ENCODE peak calls at places on chromosomes 7 and 10, in six cellular contexts. One of them, this sample, is unnamed.

GRCh38 chr10:72254891-72255568 is 18.7 kb upstream of the DDIT4 start:
- DNase-seq in pancreas: peak; percentile 80
- DNase-seq in heart right ventricle: peak; percentile 90
- DNase-seq in left ventricle myocardium inferior: peak; percentile 94
- DNase-seq in tibial nerve: peak; percentile 91
- DNase-seq in MM.1S: peak; percentile 66
- DNase-seq in this sample: no peak

GRCh38 chr7:19442016-19442785 is 266.6 kb downstream of the POLR1F start:
- DNase-seq in tibial nerve: no peak
- DNase-seq in left ventricle myocardium inferior: no peak
- DNase-seq in MM.1S: no peak
- DNase-seq in pancreas: no peak
- DNase-seq in heart right ventricle: no peak
- DNase-seq in this sample: peak; percentile 55

GRCh38 chr7:22420973-22421635 is 64.2 kb upstream of the RAPGEF5 start:
- DNase-seq in pancreas: no peak
- DNase-seq in tibial nerve: no peak
- DNase-seq in MM.1S: no peak
- DNase-seq in left ventricle myocardium inferior: no peak
- DNase-seq in heart right ventricle: no peak
- DNase-seq in this sample: no peak

GRCh38 chr7:147578196-147578595 is 1012.4 kb upstream of the C7orf33 start:
- DNase-seq in MM.1S: no peak
- DNase-seq in left ventricle myocardium inferior: no peak
- DNase-seq in tibial nerve: no peak
- DNase-seq in pancreas: no peak
- DNase-seq in heart right ventricle: no peak
- DNase-seq in this sample: no peak

GRCh38 chr7:73822319-73823173 is 8.2 kb upstream of the CLDN4 start:
- DNase-seq in MM.1S: no peak
- DNase-seq in pancreas: peak; percentile 58
- DNase-seq in heart right ventricle: no peak
- DNase-seq in tibial nerve: no peak
- DNase-seq in left ventricle myocardium inferior: no peak
- DNase-seq in this sample: no peak

GRCh38 chr10:34491666-34492065 is 323.4 kb downstream of the PARD3 start:
- DNase-seq in pancreas: no peak
- DNase-seq in tibial nerve: no peak
- DNase-seq in left ventricle myocardium inferior: no peak
- DNase-seq in heart right ventricle: no peak
- DNase-seq in MM.1S: no peak
- DNase-seq in this sample: no peak

GRCh38 chr10:60048146-60048545 is 141.8 kb upstream of the CCDC6 start:
- DNase-seq in MM.1S: no peak
- DNase-seq in pancreas: no peak
- DNase-seq in heart right ventricle: no peak
- DNase-seq in left ventricle myocardium inferior: no peak
- DNase-seq in tibial nerve: no peak
- DNase-seq in this sample: no peak

GRCh38 chr10:4061441-4061951 is 276.5 kb upstream of the KLF6 start:
- DNase-seq in tibial nerve: peak; percentile 62
- DNase-seq in MM.1S: no peak
- DNase-seq in pancreas: no peak
- DNase-seq in heart right ventricle: peak; percentile 35
- DNase-seq in left ventricle myocardium inferior: peak; percentile 58
- DNase-seq in this sample: no peak

GRCh38 chr10:109883859-109884771 is 39.2 kb downstream of the XPNPEP1 start:
- DNase-seq in left ventricle myocardium inferior: peak; percentile 65
- DNase-seq in tibial nerve: peak; percentile 78
- DNase-seq in MM.1S: peak; percentile 72
- DNase-seq in heart right ventricle: peak; percentile 48
- DNase-seq in pancreas: peak; percentile 66
- DNase-seq in this sample: peak; percentile 90

GRCh38 chr7:43038229-43038628 is 74.2 kb upstream of the HECW1 start:
- DNase-seq in pancreas: no peak
- DNase-seq in left ventricle myocardium inferior: no peak
- DNase-seq in heart right ventricle: no peak
- DNase-seq in tibial nerve: no peak
- DNase-seq in MM.1S: no peak
- DNase-seq in this sample: no peak

GRCh38 chr10:71590786-71591350 is 128.7 kb downstream of the C10orf105 start:
- DNase-seq in tibial nerve: no peak
- DNase-seq in MM.1S: no peak
- DNase-seq in pancreas: no peak
- DNase-seq in left ventricle myocardium inferior: no peak
- DNase-seq in heart right ventricle: no peak
- DNase-seq in this sample: peak; percentile 66

GRCh38 chr10:73771722-73772279 is 10.0 kb upstream of the CHCHD1 start:
- DNase-seq in pancreas: peak; percentile 95
- DNase-seq in left ventricle myocardium inferior: peak; percentile 91
- DNase-seq in heart right ventricle: peak; percentile 93
- DNase-seq in tibial nerve: peak; percentile 82
- DNase-seq in MM.1S: peak; percentile 76
- DNase-seq in this sample: peak; percentile 90

GRCh38 chr10:110893559-110894179 is 21.9 kb downstream of the PDCD4 start:
- DNase-seq in pancreas: no peak
- DNase-seq in left ventricle myocardium inferior: no peak
- DNase-seq in heart right ventricle: no peak
- DNase-seq in tibial nerve: no peak
- DNase-seq in MM.1S: peak; percentile 75
- DNase-seq in this sample: peak; percentile 90

GRCh38 chr10:78025685-78026364 is 3.5 kb downstream of the POLR3A start:
- DNase-seq in pancreas: no peak
- DNase-seq in tibial nerve: no peak
- DNase-seq in left ventricle myocardium inferior: no peak
- DNase-seq in heart right ventricle: no peak
- DNase-seq in MM.1S: no peak
- DNase-seq in this sample: no peak

DNA sequence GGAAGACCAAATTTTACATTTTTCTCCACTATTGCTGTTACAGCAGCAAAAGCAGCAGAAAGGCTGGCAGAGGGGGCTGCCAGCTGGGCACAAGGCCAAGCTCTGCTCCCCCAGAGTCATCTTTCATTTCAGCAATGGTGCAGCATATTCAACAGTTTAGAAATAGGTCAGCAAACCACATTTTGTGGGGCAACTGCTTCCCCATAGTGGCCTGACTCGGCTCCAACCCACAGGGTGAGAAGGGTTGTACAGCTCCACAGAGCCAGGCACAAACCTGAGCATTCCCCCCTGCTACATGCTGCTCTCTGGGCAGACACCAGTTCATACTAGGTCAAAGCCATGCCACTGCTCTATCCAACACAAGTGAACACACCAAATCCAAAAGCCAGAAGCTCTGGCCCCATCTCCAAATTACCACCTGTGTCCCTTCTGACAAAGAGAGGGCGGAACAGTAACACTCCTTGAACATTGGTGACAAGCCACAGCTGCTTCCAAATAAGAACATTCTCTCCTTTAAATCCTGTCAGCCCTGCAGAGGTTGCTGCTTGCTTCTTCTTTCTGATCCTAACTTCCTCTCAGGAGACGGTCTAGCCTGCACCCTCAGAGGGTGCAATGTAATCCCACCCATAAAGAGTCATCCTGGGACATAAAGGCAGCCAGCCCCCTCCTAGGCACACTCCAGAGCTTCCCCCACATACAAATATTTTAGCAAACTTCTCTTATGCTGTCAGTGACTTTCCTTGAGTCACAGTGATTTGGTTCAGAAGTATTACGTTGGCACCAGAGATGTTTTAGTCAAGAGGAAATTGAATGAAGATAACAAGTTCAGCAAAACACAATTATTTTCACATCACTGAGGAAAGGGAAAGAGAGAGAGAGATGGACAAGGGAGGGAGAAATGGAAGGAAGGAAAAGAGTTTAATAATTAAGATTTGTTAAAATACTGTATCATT is 39.0 kb upstream of the SLIT1 start:
- DNase-seq in tibial nerve: no peak
- DNase-seq in heart right ventricle: no peak
- DNase-seq in pancreas: no peak
- DNase-seq in MM.1S: no peak
- DNase-seq in left ventricle myocardium inferior: no peak
- DNase-seq in this sample: no peak
- H3K36me3 ChIP-seq in tibial nerve: peaks cover 92% of the 10 kb centered on the region
- H3K36me3 ChIP-seq in heart right ventricle: peaks cover 5% of the 10 kb centered on the region
- H3K36me3 ChIP-seq in pancreas: no peaks in the 10 kb centered on the region
- H3K36me3 ChIP-seq in MM.1S: no peaks in the 10 kb centered on the region
- H3K36me3 ChIP-seq in left ventricle myocardium inferior: peaks cover 73% of the 10 kb centered on the region
- H3K36me3 ChIP-seq in this sample: no peaks in the 10 kb centered on the region

DNA sequence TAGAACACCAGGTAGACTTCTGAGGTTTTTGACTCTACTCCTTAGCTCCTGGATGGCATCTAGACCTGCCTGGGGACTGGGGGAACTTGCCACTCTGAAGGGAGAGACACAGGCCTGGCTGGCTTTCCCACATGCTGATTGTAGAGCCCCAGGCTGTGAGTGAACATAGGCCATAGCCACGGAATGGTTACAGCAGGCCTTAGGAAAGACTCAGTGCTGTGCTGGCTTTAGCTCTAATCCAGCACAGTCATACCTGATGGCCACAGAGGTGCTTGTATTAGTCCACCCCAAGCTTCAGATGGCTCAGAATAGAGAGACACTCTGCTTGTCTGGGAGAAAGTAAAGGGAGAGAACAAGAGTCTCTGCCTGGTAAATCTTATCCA is 35.0 kb upstream of the ARHGAP12 start:
- DNase-seq in left ventricle myocardium inferior: no peak
- DNase-seq in tibial nerve: no peak
- DNase-seq in MM.1S: no peak
- DNase-seq in pancreas: no peak
- DNase-seq in heart right ventricle: no peak
- DNase-seq in this sample: no peak
- H3K36me3 ChIP-seq in left ventricle myocardium inferior: no peaks in the 10 kb centered on the region
- H3K36me3 ChIP-seq in tibial nerve: no peaks in the 10 kb centered on the region
- H3K36me3 ChIP-seq in MM.1S: no peaks in the 10 kb centered on the region
- H3K36me3 ChIP-seq in pancreas: no peaks in the 10 kb centered on the region
- H3K36me3 ChIP-seq in heart right ventricle: no peaks in the 10 kb centered on the region
- H3K36me3 ChIP-seq in this sample: no peaks in the 10 kb centered on the region

DNA sequence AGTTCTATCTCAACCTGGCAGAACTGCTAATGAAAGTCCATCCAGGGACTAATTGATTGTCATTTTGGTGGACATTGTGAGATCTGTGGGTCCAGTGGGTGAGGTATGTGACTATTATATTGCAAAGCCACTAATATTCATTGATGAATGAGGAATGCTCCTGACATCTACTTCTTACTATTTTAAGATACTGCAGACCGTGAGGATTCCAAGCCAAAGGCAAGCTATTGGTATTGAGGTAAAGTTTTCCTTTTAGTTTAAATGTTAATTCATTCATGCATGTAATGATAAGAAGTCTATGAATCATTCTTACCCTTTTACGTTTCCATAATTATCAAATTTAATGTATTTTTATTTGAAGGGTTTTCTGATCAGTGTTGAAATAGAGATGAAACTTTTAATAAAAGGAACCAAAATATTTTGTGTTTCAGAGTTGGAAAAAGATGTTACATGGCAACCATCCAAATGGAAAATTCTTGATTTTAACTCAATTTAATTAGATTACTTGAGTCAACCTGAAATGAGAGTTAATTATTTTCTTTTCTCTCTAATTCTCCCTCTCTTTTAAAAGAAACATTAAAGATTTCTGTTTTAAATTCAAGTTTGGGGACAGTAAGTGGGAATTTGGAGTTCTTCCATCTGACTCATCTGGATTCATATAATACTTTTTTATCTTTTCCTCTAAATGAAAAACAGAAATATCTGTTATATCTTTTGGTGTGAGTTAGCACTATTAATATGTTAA is 39.6 kb downstream of the NUP205 start:
- DNase-seq in tibial nerve: no peak
- DNase-seq in left ventricle myocardium inferior: no peak
- DNase-seq in pancreas: no peak
- DNase-seq in MM.1S: no peak
- DNase-seq in heart right ventricle: no peak
- DNase-seq in this sample: no peak
- H3K36me3 ChIP-seq in tibial nerve: peaks cover 59% of the 10 kb centered on the region
- H3K36me3 ChIP-seq in left ventricle myocardium inferior: peaks cover 93% of the 10 kb centered on the region
- H3K36me3 ChIP-seq in pancreas: no peaks in the 10 kb centered on the region
- H3K36me3 ChIP-seq in MM.1S: peaks cover 26% of the 10 kb centered on the region
- H3K36me3 ChIP-seq in heart right ventricle: no peaks in the 10 kb centered on the region
- H3K36me3 ChIP-seq in this sample: peaks cover 85% of the 10 kb centered on the region

DNA sequence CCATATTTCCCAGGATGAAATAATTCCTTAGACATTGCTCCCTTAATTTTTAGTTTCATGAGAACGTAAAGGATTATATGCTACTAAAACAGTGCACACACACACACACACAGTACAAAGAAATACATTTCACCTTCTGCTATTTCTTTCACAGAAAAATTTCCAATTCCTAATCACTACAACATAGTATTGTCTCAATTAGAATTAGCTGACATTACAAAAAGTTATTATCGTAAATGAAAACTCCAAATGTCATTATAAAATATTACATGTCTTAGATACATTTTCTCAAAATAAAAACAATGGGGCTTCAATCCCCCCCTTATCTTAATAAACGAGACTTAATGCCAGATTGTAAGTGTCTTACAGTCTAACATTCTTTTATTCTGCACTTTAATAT is 12.3 kb upstream of the RUFY2 start:
- DNase-seq in MM.1S: no peak
- DNase-seq in left ventricle myocardium inferior: no peak
- DNase-seq in pancreas: no peak
- DNase-seq in heart right ventricle: no peak
- DNase-seq in tibial nerve: no peak
- DNase-seq in this sample: no peak
- H3K36me3 ChIP-seq in MM.1S: no peaks in the 10 kb centered on the region
- H3K36me3 ChIP-seq in left ventricle myocardium inferior: peaks cover 8% of the 10 kb centered on the region
- H3K36me3 ChIP-seq in pancreas: no peaks in the 10 kb centered on the region
- H3K36me3 ChIP-seq in heart right ventricle: no peaks in the 10 kb centered on the region
- H3K36me3 ChIP-seq in tibial nerve: peaks cover 13% of the 10 kb centered on the region
- H3K36me3 ChIP-seq in this sample: peaks cover 41% of the 10 kb centered on the region

GRCh38 chr10:35607475-35608316 is 2.6 kb downstream of the GJD4 start:
- DNase-seq in heart right ventricle: no peak
- DNase-seq in MM.1S: no peak
- DNase-seq in left ventricle myocardium inferior: no peak
- DNase-seq in pancreas: peak; percentile 61
- DNase-seq in tibial nerve: no peak
- DNase-seq in this sample: no peak
- H3K36me3 ChIP-seq in heart right ventricle: no peaks in the 10 kb centered on the region
- H3K36me3 ChIP-seq in MM.1S: no peaks in the 10 kb centered on the region
- H3K36me3 ChIP-seq in left ventricle myocardium inferior: no peaks in the 10 kb centered on the region
- H3K36me3 ChIP-seq in pancreas: no peaks in the 10 kb centered on the region
- H3K36me3 ChIP-seq in tibial nerve: no peaks in the 10 kb centered on the region
- H3K36me3 ChIP-seq in this sample: no peaks in the 10 kb centered on the region

DNA sequence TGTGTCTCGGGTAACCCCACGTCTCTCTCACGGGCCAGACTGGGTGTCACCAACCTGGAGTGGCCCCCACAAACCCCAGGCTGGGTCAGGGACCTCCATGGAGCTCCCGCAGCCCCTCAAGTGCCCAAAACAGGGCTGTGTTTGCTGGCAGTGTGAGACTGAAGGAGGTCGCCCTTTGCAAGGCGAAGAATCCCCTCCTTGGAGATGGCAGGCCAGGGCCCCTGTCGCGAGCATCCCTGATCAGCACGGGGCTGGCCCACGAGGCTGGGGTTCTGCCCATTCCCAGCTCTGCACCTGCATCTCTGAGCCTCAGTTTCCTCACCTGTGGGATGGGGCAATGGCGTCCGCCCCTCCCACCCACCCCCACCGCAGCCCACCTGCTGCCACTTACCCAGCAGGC is 62.4 kb downstream of the SLC29A4 start:
- DNase-seq in pancreas: no peak
- DNase-seq in left ventricle myocardium inferior: no peak
- DNase-seq in tibial nerve: no peak
- DNase-seq in MM.1S: no peak
- DNase-seq in heart right ventricle: no peak
- DNase-seq in this sample: no peak
- H3K36me3 ChIP-seq in pancreas: peaks cover 5% of the 10 kb centered on the region
- H3K36me3 ChIP-seq in left ventricle myocardium inferior: peaks cover 86% of the 10 kb centered on the region
- H3K36me3 ChIP-seq in tibial nerve: peaks cover 99% of the 10 kb centered on the region
- H3K36me3 ChIP-seq in MM.1S: peaks cover 4% of the 10 kb centered on the region
- H3K36me3 ChIP-seq in heart right ventricle: peaks cover 22% of the 10 kb centered on the region
- H3K36me3 ChIP-seq in this sample: no peaks in the 10 kb centered on the region

GRCh38 chr7:77644774-77645173 is 51.5 kb upstream of the RSBN1L start:
- DNase-seq in tibial nerve: no peak
- DNase-seq in left ventricle myocardium inferior: no peak
- DNase-seq in pancreas: no peak
- DNase-seq in MM.1S: no peak
- DNase-seq in heart right ventricle: no peak
- DNase-seq in this sample: no peak
- H3K36me3 ChIP-seq in tibial nerve: peaks cover 78% of the 10 kb centered on the region
- H3K36me3 ChIP-seq in left ventricle myocardium inferior: peaks cover 65% of the 10 kb centered on the region
- H3K36me3 ChIP-seq in pancreas: no peaks in the 10 kb centered on the region
- H3K36me3 ChIP-seq in MM.1S: no peaks in the 10 kb centered on the region
- H3K36me3 ChIP-seq in heart right ventricle: no peaks in the 10 kb centered on the region
- H3K36me3 ChIP-seq in this sample: no peaks in the 10 kb centered on the region